ENCODE peak calls at places on chromosomes 3 and 15, in four cellular contexts. A, T, X and V are unnamed samples.

GRCh38 chr3:12170207-12170606 is 11.5 kb upstream of the TIMP4 start:
- DNase-seq in X (no peak), T (no peak), A (no peak), V (no peak)

GRCh38 chr3:184572528-184573270 is 11.1 kb downstream of the EPHB3 start:
- DNase-seq in X (no peak), A (no peak), T (no peak), V (no peak)

GRCh38 chr3:38551026-38551832 is 55.1 kb downstream of the EXOG start:
- DNase-seq in T (no peak), X (no peak), A (no peak), V (no peak)

GRCh38 chr3:16203031-16203430 is 28.6 kb downstream of the GALNT15 start:
- DNase-seq in T (no peak), A (no peak), X (no peak), V (no peak)

GRCh38 chr3:124985358-124985757 is 50.8 kb upstream of the MUC13 start:
- DNase-seq in X (no peak), A (no peak), T (no peak), V (no peak)

GRCh38 chr15:38414351-38414750 is 39.6 kb upstream of the FAM98B start:
- DNase-seq in X (no peak), T (no peak), A (no peak), V (no peak)

GRCh38 chr3:100299031-100299430 is 35.5 kb upstream of the NIT2 start:
- DNase-seq in A (no peak), X (no peak), T (no peak), V (no peak)

GRCh38 chr3:120022729-120023128 is 71.5 kb downstream of the GSK3B start:
- DNase-seq in T (no peak), X (no peak), A (no peak), V (no peak)

GRCh38 chr15:76636059-76636458 is 269.1 kb downstream of the SCAPER start:
- DNase-seq in A (no peak), T (no peak), X (no peak), V (no peak)

GRCh38 chr3:51709004-51709420 is 2.1 kb downstream of the GRM2 start:
- DNase-seq in X (no peak), A (no peak), T (no peak), V (peak; percentile 12)

GRCh38 chr15:40929730-40930429 is 740 bp downstream of the DLL4 start:
- DNase-seq in A (no peak), T (no peak), X (no peak), V (no peak)

GRCh38 chr3:184260571-184261269 is 633 bp downstream of the CAMK2N2 start:
- DNase-seq in X (peak; percentile 8), A (no peak), T (no peak), V (no peak)

GRCh38 chr3:42936157-42936981 is 30.4 kb downstream of the ZNF662 start:
- DNase-seq in A (no peak), X (no peak), T (no peak), V (no peak)

GRCh38 chr3:98717584-98717983 is 45.6 kb upstream of the ST3GAL6 start:
- DNase-seq in T (no peak), A (no peak), X (no peak), V (no peak)

GRCh38 chr15:47331796-47332480 is 385.4 kb upstream of the SEMA6D start:
- DNase-seq in X (no peak), A (no peak), T (no peak), V (no peak)

GRCh38 chr3:56819016-56819809 is 17.5 kb upstream of the ARHGEF3 start:
- DNase-seq in T (no peak), A (no peak), X (no peak), V (no peak)

GRCh38 chr15:41367418-41367817 is 34.7 kb downstream of the NUSAP1 start:
- DNase-seq in T (no peak), A (no peak), X (no peak), V (no peak)

GRCh38 chr3:129718201-129718600 is 111.7 kb upstream of the PLXND1 start:
- DNase-seq in A (no peak), T (no peak), X (no peak), V (no peak)

GRCh38 chr3:123745184-123745855 is 138.8 kb downstream of the MYLK start:
- DNase-seq in T (no peak), A (no peak), X (no peak), V (no peak)

GRCh38 chr3:48708481-48708889 is 8.5 kb downstream of the IP6K2 start:
- DNase-seq in X (no peak), T (no peak), A (no peak), V (no peak)

GRCh38 chr15:85289677-85290365 is 90.6 kb upstream of the AKAP13 start:
- DNase-seq in T (no peak), A (no peak), X (no peak), V (no peak)

GRCh38 chr3:119819806-119820205 is 37.9 kb downstream of the NR1I2 start:
- DNase-seq in A (no peak), X (no peak), T (no peak), V (no peak)

GRCh38 chr15:49085696-49086459 is 39.6 kb upstream of the SECISBP2L start:
- DNase-seq in T (no peak), A (no peak), X (no peak), V (no peak)

GRCh38 chr3:6091262-6091661 is 769.7 kb upstream of the GRM7 start:
- DNase-seq in X (no peak), A (no peak), T (no peak), V (no peak)

GRCh38 chr15:60358935-60359672 is 38.7 kb downstream of the ANXA2 start:
- DNase-seq in X (no peak), A (no peak), T (no peak), V (no peak)

GRCh38 chr3:197331131-197331530 is 32.7 kb upstream of the DLG1 start:
- DNase-seq in T (no peak), A (no peak), X (no peak), V (no peak)

GRCh38 chr15:75891895-75892294 is 11.8 kb upstream of the FBXO22 start:
- DNase-seq in X (no peak), T (no peak), A (no peak), V (no peak)

GRCh38 chr3:154540950-154541604 is 111.1 kb upstream of the GPR149 start:
- DNase-seq in T (no peak), A (no peak), X (no peak), V (no peak)

GRCh38 chr15:38651328-38652038 is 86.9 kb upstream of the RASGRP1 start:
- DNase-seq in T (no peak), A (no peak), X (peak; percentile 45), V (no peak)

GRCh38 chr15:62512906-62513305 is 347.8 kb upstream of the C2CD4B start:
- DNase-seq in X (no peak), T (no peak), A (no peak), V (no peak)

GRCh38 chr15:85541744-85542143 is 161.3 kb downstream of the AKAP13 start:
- DNase-seq in X (no peak), A (no peak), T (no peak), V (no peak)

GRCh38 chr3:190070623-190071347 is 49.9 kb downstream of the P3H2 start:
- DNase-seq in T (no peak), X (no peak), A (no peak), V (no peak)

GRCh38 chr15:85443593-85444328 is 63.4 kb downstream of the AKAP13 start:
- DNase-seq in A (no peak), T (no peak), X (no peak), V (no peak)

GRCh38 chr3:18134386-18135082 is 290.6 kb downstream of the SATB1 start:
- DNase-seq in X (no peak), T (no peak), A (no peak), V (no peak)